ENCODE peak calls at places on chromosomes 7 and 10, in six cellular contexts. One of them, this sample, is unnamed.

GRCh38 chr10:118832242-118832651 is 77.5 kb upstream of the CACUL1 start:
- DNase-seq in GM10248: no peak
- DNase-seq in cardiac muscle cell: peak
- DNase-seq in NCI-H2029 treated with DMSO at 0.1 percent for 48 hours: no peak
- DNase-seq in H9: no peak
- DNase-seq in GF-D8: peak
- DNase-seq in this sample: peak

GRCh38 chr10:116831790-116832189 is 17.5 kb upstream of the ENO4 start:
- DNase-seq in GM10248: no peak
- DNase-seq in cardiac muscle cell: no peak
- DNase-seq in NCI-H2029 treated with DMSO at 0.1 percent for 48 hours: no peak
- DNase-seq in H9: no peak
- DNase-seq in GF-D8: no peak
- DNase-seq in this sample: no peak

GRCh38 chr10:5951167-5951711 is 26.1 kb downstream of the IL15RA start:
- DNase-seq in GM10248: no peak
- DNase-seq in cardiac muscle cell: peak
- DNase-seq in NCI-H2029 treated with DMSO at 0.1 percent for 48 hours: no peak
- DNase-seq in H9: no peak
- DNase-seq in GF-D8: no peak
- DNase-seq in this sample: peak

GRCh38 chr10:65911431-65911830 is 1014.4 kb upstream of the LRRTM3 start:
- DNase-seq in GM10248: no peak
- DNase-seq in cardiac muscle cell: no peak
- DNase-seq in NCI-H2029 treated with DMSO at 0.1 percent for 48 hours: no peak
- DNase-seq in H9: no peak
- DNase-seq in GF-D8: no peak
- DNase-seq in this sample: no peak

GRCh38 chr10:115936926-115937755 is 335.9 kb downstream of the GFRA1 start:
- DNase-seq in GM10248: no peak
- DNase-seq in cardiac muscle cell: peak
- DNase-seq in NCI-H2029 treated with DMSO at 0.1 percent for 48 hours: no peak
- DNase-seq in H9: no peak
- DNase-seq in GF-D8: no peak
- DNase-seq in this sample: no peak

GRCh38 chr10:30774281-30774680 is 144.7 kb upstream of the LYZL2 start:
- DNase-seq in GM10248: no peak
- DNase-seq in cardiac muscle cell: no peak
- DNase-seq in NCI-H2029 treated with DMSO at 0.1 percent for 48 hours: no peak
- DNase-seq in H9: no peak
- DNase-seq in GF-D8: no peak
- DNase-seq in this sample: no peak

GRCh38 chr10:79981673-79982485 is 33.0 kb upstream of the SFTPD start:
- DNase-seq in GM10248: peak
- DNase-seq in cardiac muscle cell: peak
- DNase-seq in NCI-H2029 treated with DMSO at 0.1 percent for 48 hours: peak
- DNase-seq in H9: peak
- DNase-seq in GF-D8: no peak
- DNase-seq in this sample: peak

GRCh38 chr10:30284860-30285594 is 64.1 kb downstream of the MTPAP start:
- DNase-seq in GM10248: peak
- DNase-seq in cardiac muscle cell: peak
- DNase-seq in NCI-H2029 treated with DMSO at 0.1 percent for 48 hours: no peak
- DNase-seq in H9: no peak
- DNase-seq in GF-D8: peak
- DNase-seq in this sample: no peak

GRCh38 chr10:55400075-55400474 is 599.0 kb upstream of the PCDH15 start:
- DNase-seq in GM10248: no peak
- DNase-seq in cardiac muscle cell: no peak
- DNase-seq in NCI-H2029 treated with DMSO at 0.1 percent for 48 hours: no peak
- DNase-seq in H9: no peak
- DNase-seq in GF-D8: no peak
- DNase-seq in this sample: no peak

GRCh38 chr7:90938371-90938770 is 325.9 kb upstream of the FZD1 start:
- DNase-seq in GM10248: no peak
- DNase-seq in cardiac muscle cell: no peak
- DNase-seq in NCI-H2029 treated with DMSO at 0.1 percent for 48 hours: no peak
- DNase-seq in H9: no peak
- DNase-seq in GF-D8: no peak
- DNase-seq in this sample: no peak

GRCh38 chr10:5314866-5315265 is 49.9 kb upstream of the UCN3 start:
- DNase-seq in GM10248: no peak
- DNase-seq in cardiac muscle cell: no peak
- DNase-seq in NCI-H2029 treated with DMSO at 0.1 percent for 48 hours: peak
- DNase-seq in H9: no peak
- DNase-seq in GF-D8: no peak
- DNase-seq in this sample: no peak

GRCh38 chr10:77348711-77349110 is 288.9 kb downstream of the KCNMA1 start:
- DNase-seq in GM10248: no peak
- DNase-seq in cardiac muscle cell: peak
- DNase-seq in NCI-H2029 treated with DMSO at 0.1 percent for 48 hours: no peak
- DNase-seq in H9: no peak
- DNase-seq in GF-D8: no peak
- DNase-seq in this sample: no peak

GRCh38 chr10:48343106-48343505 is 36.6 kb downstream of the MAPK8 start:
- DNase-seq in GM10248: no peak
- DNase-seq in cardiac muscle cell: no peak
- DNase-seq in NCI-H2029 treated with DMSO at 0.1 percent for 48 hours: no peak
- DNase-seq in H9: no peak
- DNase-seq in GF-D8: no peak
- DNase-seq in this sample: no peak

GRCh38 chr10:22761569-22762220 is 47.3 kb upstream of the PIP4K2A start:
- DNase-seq in GM10248: no peak
- DNase-seq in cardiac muscle cell: no peak
- DNase-seq in NCI-H2029 treated with DMSO at 0.1 percent for 48 hours: no peak
- DNase-seq in H9: no peak
- DNase-seq in GF-D8: no peak
- DNase-seq in this sample: no peak

GRCh38 chr10:28217848-28218247 is 85.0 kb downstream of the MPP7 start:
- DNase-seq in GM10248: no peak
- DNase-seq in cardiac muscle cell: peak
- DNase-seq in NCI-H2029 treated with DMSO at 0.1 percent for 48 hours: no peak
- DNase-seq in H9: no peak
- DNase-seq in GF-D8: no peak
- DNase-seq in this sample: no peak

GRCh38 chr7:21948887-21949469 is 3.3 kb upstream of the CDCA7L start:
- DNase-seq in GM10248: no peak
- DNase-seq in cardiac muscle cell: no peak
- DNase-seq in NCI-H2029 treated with DMSO at 0.1 percent for 48 hours: no peak
- DNase-seq in H9: no peak
- DNase-seq in GF-D8: no peak
- DNase-seq in this sample: no peak

GRCh38 chr10:2761311-2761710 is 306.0 kb upstream of the PFKP start:
- DNase-seq in GM10248: no peak
- DNase-seq in cardiac muscle cell: no peak
- DNase-seq in NCI-H2029 treated with DMSO at 0.1 percent for 48 hours: no peak
- DNase-seq in H9: no peak
- DNase-seq in GF-D8: no peak
- DNase-seq in this sample: no peak

GRCh38 chr7:11613292-11613930 is 218.6 kb downstream of the THSD7A start:
- DNase-seq in GM10248: peak
- DNase-seq in cardiac muscle cell: no peak
- DNase-seq in NCI-H2029 treated with DMSO at 0.1 percent for 48 hours: no peak
- DNase-seq in H9: no peak
- DNase-seq in GF-D8: no peak
- DNase-seq in this sample: no peak

GRCh38 chr7:4763091-4763793 is 12.2 kb upstream of the AP5Z1 start:
- DNase-seq in GM10248: no peak
- DNase-seq in cardiac muscle cell: no peak
- DNase-seq in NCI-H2029 treated with DMSO at 0.1 percent for 48 hours: no peak
- DNase-seq in H9: no peak
- DNase-seq in GF-D8: no peak
- DNase-seq in this sample: peak

GRCh38 chr7:354597-355470 is 64.9 kb downstream of the FOXL3 start:
- DNase-seq in GM10248: no peak
- DNase-seq in cardiac muscle cell: no peak
- DNase-seq in NCI-H2029 treated with DMSO at 0.1 percent for 48 hours: no peak
- DNase-seq in H9: no peak
- DNase-seq in GF-D8: no peak
- DNase-seq in this sample: no peak

GRCh38 chr7:43444711-43445578 is 138.0 kb upstream of the STK17A start:
- DNase-seq in GM10248: no peak
- DNase-seq in cardiac muscle cell: no peak
- DNase-seq in NCI-H2029 treated with DMSO at 0.1 percent for 48 hours: no peak
- DNase-seq in H9: no peak
- DNase-seq in GF-D8: no peak
- DNase-seq in this sample: no peak

GRCh38 chr7:43905209-43905946 is 1.0 kb downstream of the URGCP start:
- DNase-seq in GM10248: no peak
- DNase-seq in cardiac muscle cell: no peak
- DNase-seq in NCI-H2029 treated with DMSO at 0.1 percent for 48 hours: no peak
- DNase-seq in H9: peak
- DNase-seq in GF-D8: no peak
- DNase-seq in this sample: no peak

GRCh38 chr7:111832159-111832558 is 269.9 kb upstream of the IMMP2L start:
- DNase-seq in GM10248: no peak
- DNase-seq in cardiac muscle cell: peak
- DNase-seq in NCI-H2029 treated with DMSO at 0.1 percent for 48 hours: no peak
- DNase-seq in H9: no peak
- DNase-seq in GF-D8: no peak
- DNase-seq in this sample: no peak

GRCh38 chr10:16910795-16911164 is 93.6 kb upstream of the RSU1 start:
- DNase-seq in GM10248: no peak
- DNase-seq in cardiac muscle cell: no peak
- DNase-seq in NCI-H2029 treated with DMSO at 0.1 percent for 48 hours: no peak
- DNase-seq in H9: no peak
- DNase-seq in GF-D8: peak
- DNase-seq in this sample: no peak

GRCh38 chr10:34528320-34528719 is 286.8 kb downstream of the PARD3 start:
- DNase-seq in GM10248: no peak
- DNase-seq in cardiac muscle cell: peak
- DNase-seq in NCI-H2029 treated with DMSO at 0.1 percent for 48 hours: no peak
- DNase-seq in H9: peak
- DNase-seq in GF-D8: no peak
- DNase-seq in this sample: no peak

GRCh38 chr10:17216217-17216900 is 11.7 kb upstream of the VIM start:
- DNase-seq in GM10248: peak
- DNase-seq in cardiac muscle cell: peak
- DNase-seq in NCI-H2029 treated with DMSO at 0.1 percent for 48 hours: no peak
- DNase-seq in H9: peak
- DNase-seq in GF-D8: peak
- DNase-seq in this sample: no peak

GRCh38 chr7:137898839-137899681 is 52.3 kb upstream of the DGKI start:
- DNase-seq in GM10248: peak
- DNase-seq in cardiac muscle cell: peak
- DNase-seq in NCI-H2029 treated with DMSO at 0.1 percent for 48 hours: peak
- DNase-seq in H9: peak
- DNase-seq in GF-D8: peak
- DNase-seq in this sample: peak

This sample was measured in sigmoid colon.